ENCODE peak calls at places on chromosomes 2 and 18, in ten cellular contexts. L is psoas muscle, E is astrocyte of the cerebellum, X is GM13977, R is cardiac muscle cell, C is neural crest cell, Y is dorsolateral prefrontal cortex, I is pancreas, Z is AG04450, T is gastrocnemius medialis. D is an unnamed sample.

GRCh38 chr2:241150660-241151530 is 628 bp downstream of the PPP1R7 start:
- DNase-seq in E (no peak), X (no peak), T (no peak), C (no peak), I (no peak), L (no peak), Z (no peak), Y (peak; percentile 25), R (peak; percentile 3), D (no peak)

GRCh38 chr2:10188211-10188610 is 65.7 kb downstream of the RRM2 start:
- DNase-seq in X (no peak), C (no peak), I (no peak), L (no peak), R (peak; percentile 46), E (no peak), T (no peak), Z (no peak), Y (no peak), D (no peak)

GRCh38 chr2:45002661-45003210 is 6.5 kb downstream of the SIX2 start:
- DNase-seq in C (no peak), X (no peak), R (no peak), E (no peak), Y (no peak), L (no peak), I (no peak), T (no peak), Z (no peak), D (no peak)

GRCh38 chr2:108194409-108195132 is 45.2 kb upstream of the SULT1C3 start:
- DNase-seq in Y (no peak), I (no peak), C (no peak), L (no peak), E (no peak), Z (no peak), T (no peak), X (peak; percentile 12), R (peak; percentile 11), D (no peak)

GRCh38 chr2:16013571-16013970 is 73.2 kb downstream of the MYCN start:
- DNase-seq in Y (no peak), C (peak; percentile 16), E (no peak), I (no peak), T (no peak), R (no peak), Z (no peak), L (no peak), X (no peak), D (no peak)

GRCh38 chr2:135337066-135337465 is 194.0 kb downstream of the ZRANB3 start:
- DNase-seq in R (peak; percentile 21), T (no peak), Z (no peak), I (no peak), X (no peak), E (no peak), L (no peak), Y (no peak), C (no peak), D (no peak)

GRCh38 chr2:182817558-182817957 is 48.9 kb downstream of the FRZB start:
- DNase-seq in T (no peak), E (no peak), Y (no peak), X (no peak), R (no peak), L (no peak), I (no peak), Z (no peak), C (no peak), D (no peak)

GRCh38 chr2:205792908-205793307 is 110.6 kb downstream of the NRP2 start:
- DNase-seq in X (no peak), I (no peak), L (no peak), C (no peak), T (no peak), Z (peak; percentile 77), R (no peak), E (no peak), Y (no peak), D (no peak)

GRCh38 chr18:8706545-8706980 is 1.2 kb downstream of the MTCL1 start:
- DNase-seq in E (no peak), Y (no peak), T (no peak), Z (no peak), I (no peak), X (peak; percentile 55), C (no peak), R (no peak), L (no peak), D (peak; percentile 8)

GRCh38 chr18:61169386-61169785 is 163.8 kb upstream of the CDH20 start:
- DNase-seq in T (no peak), Z (no peak), E (no peak), C (no peak), Y (no peak), R (no peak), X (no peak), L (no peak), I (no peak), D (no peak)

GRCh38 chr18:46152436-46152807 is 48.2 kb downstream of the HAUS1 start:
- DNase-seq in T (peak; percentile 94), C (no peak), E (peak; percentile 38), I (no peak), L (peak; percentile 84), R (peak; percentile 57), X (no peak), Z (no peak), Y (no peak), D (no peak)

GRCh38 chr2:111701266-111701665 is 182.7 kb downstream of the ANAPC1 start:
- DNase-seq in T (no peak), E (no peak), R (no peak), I (no peak), Z (no peak), X (no peak), Y (no peak), C (no peak), L (no peak), D (no peak)

GRCh38 chr2:41735006-41735405 is 312.8 kb upstream of the PKDCC start:
- DNase-seq in Y (no peak), X (no peak), Z (no peak), R (no peak), E (no peak), L (no peak), C (no peak), I (no peak), T (no peak), D (no peak)

GRCh38 chr2:162607915-162608314 is 230.7 kb downstream of the KCNH7 start:
- DNase-seq in R (no peak), C (no peak), X (no peak), Z (no peak), L (no peak), Y (no peak), T (no peak), E (no peak), I (no peak), D (no peak)

GRCh38 chr18:2654105-2654827 is 1.3 kb upstream of the SMCHD1 start:
- DNase-seq in Y (no peak), R (peak; percentile 13), L (no peak), E (no peak), T (no peak), C (no peak), X (no peak), Z (no peak), I (no peak), D (no peak)

GRCh38 chr2:199457147-199458016 is at the start of gene SATB2:
- DNase-seq in C (peak; percentile 39), X (peak; percentile 55), R (peak; percentile 34), E (no peak), T (no peak), Z (no peak), I (no peak), Y (no peak), L (peak; percentile 42), D (peak; percentile 45)

GRCh38 chr2:182444806-182445205 is 18.0 kb upstream of the PDE1A start:
- DNase-seq in X (no peak), Z (no peak), I (no peak), L (no peak), T (no peak), C (no peak), E (no peak), R (peak; percentile 57), Y (no peak), D (no peak)

GRCh38 chr2:6865346-6866238 is at the start of gene CMPK2:
- DNase-seq in I (peak; percentile 73), X (peak; percentile 93), Z (no peak), Y (peak; percentile 16), T (no peak), R (peak; percentile 50), L (peak; percentile 72), C (peak; percentile 55), E (peak; percentile 11), D (peak; percentile 80)
- TF ChIP-seq CTCF in I (no peak), X (peak; percentile 42), Z (no peak), Y (no peak), T (no peak), R (no peak), L (peak; percentile 19), C (peak; percentile 48), E (no peak), D (no peak)

GRCh38 chr2:129903586-129904425 is 75.7 kb upstream of the RAB6C start:
- DNase-seq in E (no peak), C (no peak), I (no peak), X (no peak), L (no peak), Z (no peak), T (no peak), R (no peak), Y (no peak), D (no peak)
- TF ChIP-seq CTCF in E (no peak), C (no peak), I (no peak), X (no peak), L (no peak), Z (no peak), T (no peak), R (no peak), Y (peak; percentile 48), D (no peak)

DNA sequence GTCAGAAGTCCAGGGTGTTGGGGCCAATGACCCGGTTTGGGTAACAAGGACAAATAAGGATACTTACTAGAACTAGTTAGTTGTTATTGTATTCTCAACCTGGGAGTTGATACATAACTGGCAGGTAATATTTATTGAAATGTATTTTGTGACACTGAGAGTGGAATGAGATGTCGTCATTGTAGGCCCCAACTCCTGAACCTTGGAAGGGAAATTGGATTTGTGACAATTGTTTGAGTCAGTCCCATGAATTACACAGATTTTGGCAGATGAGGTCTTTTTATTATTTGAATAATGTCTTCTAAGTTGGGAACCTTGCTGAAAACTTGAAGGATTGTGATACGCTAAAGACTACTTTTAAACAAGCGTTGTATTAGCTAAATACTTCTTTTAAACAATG is 5.1 kb downstream of the TIMM21 start:
- DNase-seq in R (no peak), Y (no peak), C (no peak), T (no peak), E (no peak), Z (no peak), X (no peak), I (no peak), L (no peak), D (no peak)
- TF ChIP-seq CTCF in R (no peak), Y (no peak), C (no peak), T (no peak), E (no peak), Z (no peak), X (no peak), I (no peak), L (no peak), D (no peak)

DNA sequence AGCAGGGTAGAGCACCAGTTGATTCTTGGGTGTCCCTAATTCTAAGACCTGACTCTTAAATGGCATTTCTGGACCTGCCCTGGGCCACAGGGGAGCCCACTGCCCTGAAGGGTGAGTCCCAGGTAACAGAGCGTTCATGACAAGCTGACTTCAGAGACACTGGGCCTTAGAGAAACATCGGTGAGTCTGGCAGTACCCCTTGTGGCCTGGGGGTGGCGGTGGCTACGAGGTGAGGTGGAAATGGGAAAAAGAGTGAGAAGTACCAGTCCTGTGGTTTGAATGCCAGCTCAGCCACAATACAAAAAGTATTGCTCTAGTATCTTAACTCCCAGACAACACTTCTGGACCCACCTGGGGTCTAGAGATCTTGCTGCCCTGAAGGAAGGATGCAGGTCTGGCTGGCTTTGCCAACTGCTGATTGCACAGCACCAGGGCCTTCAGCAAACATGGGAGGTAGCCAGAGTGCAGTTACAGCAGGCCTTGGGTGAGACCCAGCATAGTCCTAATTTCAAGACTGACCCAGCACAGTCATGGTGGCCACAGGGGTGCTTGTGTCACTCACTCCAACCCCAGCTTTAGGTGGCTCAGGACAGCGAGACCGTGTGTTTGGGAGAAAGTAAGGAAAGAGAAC is 44.5 kb downstream of the USP34 start:
- DNase-seq in R (peak; percentile 53), C (peak; percentile 35), E (no peak), L (peak; percentile 30), Y (no peak), X (peak; percentile 54), Z (no peak), I (peak; percentile 18), T (no peak), D (peak; percentile 85)
- TF ChIP-seq CTCF in R (peak; percentile 62), C (peak; percentile 64), E (peak; percentile 51), L (peak; percentile 32), Y (peak; percentile 42), X (peak; percentile 94), Z (peak; percentile 54), I (peak; percentile 46), T (peak; percentile 46), D (peak; percentile 75)

D was measured in activated CD8-positive, alpha-beta T cell treated with anti-CD3 and anti-CD28 coated beads for 36 hours.